ENCODE peak calls at places on chromosomes 6 and 20, in five cellular contexts. U is activated gamma-delta T cell, L is NCI-H2171, D is neuronal stem cell, Y is T-helper 9 cell. K is an unnamed sample.

GRCh38 chr20:57904706-57905105 is 194.9 kb upstream of the PMEPA1 start:
- DNase-seq in D (no peak), Y (no peak), L (no peak), U (no peak), K (no peak)

GRCh38 chr6:97294451-97294850 is 11.4 kb upstream of the MMS22L start:
- DNase-seq in Y (no peak), D (no peak), U (no peak), L (no peak), K (no peak)

GRCh38 chr6:14149053-14149746 is 31.6 kb downstream of the CD83 start:
- DNase-seq in D (no peak), L (peak; percentile 11), Y (no peak), U (no peak), K (no peak)

GRCh38 chr6:39853604-39854003 is 61.4 kb downstream of the DAAM2 start:
- DNase-seq in Y (no peak), D (no peak), U (no peak), L (no peak), K (no peak)

GRCh38 chr6:116409756-116410155 is 39.0 kb downstream of the DSE start:
- DNase-seq in D (no peak), Y (no peak), U (no peak), L (no peak), K (no peak)

GRCh38 chr20:62362991-62363919 is 3.9 kb downstream of the LAMA5 start:
- DNase-seq in D (no peak), L (peak; percentile 56), Y (no peak), U (no peak), K (peak; percentile 89)

GRCh38 chr20:18057106-18057993 is at the start of gene OVOL2:
- DNase-seq in D (no peak), U (no peak), L (peak; percentile 24), Y (no peak), K (no peak)

GRCh38 chr20:9627219-9627618 is 112.8 kb downstream of the LAMP5 start:
- DNase-seq in Y (no peak), U (no peak), L (no peak), D (no peak), K (no peak)

GRCh38 chr6:56021943-56022342 is 146.6 kb upstream of the BMP5 start:
- DNase-seq in Y (no peak), L (no peak), D (no peak), U (no peak), K (no peak)

GRCh38 chr6:1062786-1063545 is 248.9 kb upstream of the FOXQ1 start:
- DNase-seq in D (no peak), Y (no peak), L (no peak), U (no peak), K (no peak)

GRCh38 chr6:6885521-6886088 is 222.2 kb upstream of the RREB1 start:
- DNase-seq in L (no peak), D (no peak), U (no peak), Y (no peak), K (no peak)

GRCh38 chr6:17974570-17975368 is 12.7 kb downstream of the KIF13A start:
- DNase-seq in L (no peak), D (no peak), U (no peak), Y (no peak), K (no peak)

GRCh38 chr6:74343804-74344203 is 647.8 kb downstream of the CD109 start:
- DNase-seq in D (no peak), Y (no peak), U (no peak), L (no peak), K (no peak)

GRCh38 chr6:18053555-18054445 is 66.4 kb upstream of the KIF13A start:
- DNase-seq in U (no peak), L (no peak), D (no peak), Y (no peak), K (peak; percentile 75)

GRCh38 chr6:141401168-141401567 is 731.6 kb upstream of the GJE1 start:
- DNase-seq in Y (no peak), D (no peak), L (no peak), U (no peak), K (peak; percentile 50)

GRCh38 chr6:29008089-29008488 is 3.0 kb upstream of the ZNF311 start:
- DNase-seq in U (no peak), D (no peak), Y (no peak), L (no peak), K (no peak)

GRCh38 chr6:145063091-145063490 is 672.2 kb downstream of the EPM2A start:
- DNase-seq in D (no peak), L (peak; percentile 21), Y (no peak), U (no peak), K (no peak)